ENCODE peak calls at places on chromosomes 5 and 9, in four cellular contexts. G, D, K and C are unnamed samples.

GRCh38 chr9:131443648-131444047 is 49.8 kb downstream of the PRRC2B start:
- DNase-seq in G (no peak), D (no peak), K (no peak), C (no peak)

GRCh38 chr5:172868924-172869565 is 35.0 kb downstream of the ERGIC1 start:
- DNase-seq in G (peak; percentile 87), D (peak; percentile 95), K (peak; percentile 64), C (peak; percentile 52)

GRCh38 chr5:56986631-56986957 is 34.7 kb upstream of the MIER3 start:
- DNase-seq in G (peak; percentile 79), D (no peak), K (no peak), C (no peak)

GRCh38 chr5:168726342-168726741 is 147.2 kb upstream of the PANK3 start:
- DNase-seq in G (no peak), D (no peak), K (no peak), C (no peak)

GRCh38 chr5:22852807-22853670 is at the start of gene CDH12:
- DNase-seq in G (no peak), D (peak; percentile 32), K (no peak), C (no peak)

GRCh38 chr9:27497883-27498553 is 26.1 kb upstream of the IFNK start:
- DNase-seq in G (no peak), D (no peak), K (no peak), C (peak; percentile 67)

GRCh38 chr9:108397286-108397685 is 458.5 kb downstream of the ACTL7B start:
- DNase-seq in G (no peak), D (no peak), K (no peak), C (no peak)

GRCh38 chr5:3341446-3342240 is 254.0 kb upstream of the IRX1 start:
- DNase-seq in G (no peak), D (no peak), K (no peak), C (no peak)

GRCh38 chr5:90201923-90202322 is 207.6 kb downstream of the CETN3 start:
- DNase-seq in G (no peak), D (no peak), K (no peak), C (no peak)

GRCh38 chr5:173094012-173094661 is 38.0 kb downstream of the CREBRF start:
- DNase-seq in G (no peak), D (peak; percentile 64), K (peak; percentile 73), C (no peak)

GRCh38 chr5:136080113-136080482 is 51.3 kb downstream of the TGFBI start:
- DNase-seq in G (peak; percentile 17), D (peak; percentile 45), K (no peak), C (no peak)

GRCh38 chr5:157266286-157267007 is 524 bp downstream of the CYFIP2 start:
- DNase-seq in G (peak; percentile 13), D (no peak), K (no peak), C (no peak)

GRCh38 chr9:34377402-34377741 is 674 bp upstream of the MYORG start:
- DNase-seq in G (no peak), D (peak; percentile 34), K (no peak), C (no peak)

GRCh38 chr9:123058834-123059233 is 25.4 kb downstream of the GPR21 start:
- DNase-seq in G (no peak), D (peak; percentile 96), K (no peak), C (no peak)

GRCh38 chr5:81750308-81751008 is 439 bp downstream of the SSBP2 start:
- DNase-seq in G (peak; percentile 9), D (no peak), K (no peak), C (no peak)

GRCh38 chr5:146647656-146648199 is 131.7 kb upstream of the GPR151 start:
- DNase-seq in G (no peak), D (no peak), K (no peak), C (no peak)

GRCh38 chr9:134338394-134339182 is 12.3 kb downstream of the RXRA start:
- DNase-seq in G (no peak), D (no peak), K (no peak), C (no peak)

GRCh38 chr9:124346347-124347163 is 68.7 kb downstream of the PSMB7 start:
- DNase-seq in G (no peak), D (no peak), K (no peak), C (no peak)

GRCh38 chr5:160152287-160152686 is 33.0 kb upstream of the PWWP2A start:
- DNase-seq in G (no peak), D (no peak), K (no peak), C (no peak)

GRCh38 chr9:103837940-103838339 is 256.2 kb upstream of the SMC2 start:
- DNase-seq in G (no peak), D (no peak), K (no peak), C (no peak)

GRCh38 chr5:107135391-107135790 is 535.3 kb downstream of the EFNA5 start:
- DNase-seq in G (no peak), D (peak; percentile 30), K (no peak), C (no peak)

GRCh38 chr5:124868661-124869060 is 122.2 kb upstream of the ZNF608 start:
- DNase-seq in G (no peak), D (no peak), K (no peak), C (no peak)

GRCh38 chr5:163846512-163846911 is 341.1 kb downstream of the MAT2B start:
- DNase-seq in G (no peak), D (peak; percentile 58), K (no peak), C (no peak)

GRCh38 chr9:116646661-116647514 is 40.2 kb upstream of the TRIM32 start:
- DNase-seq in G (peak; percentile 39), D (peak; percentile 67), K (peak; percentile 37), C (no peak)

GRCh38 chr5:129639331-129639730 is 108.6 kb upstream of the MINAR2 start:
- DNase-seq in G (no peak), D (no peak), K (no peak), C (no peak)